ENCODE peak calls at places on chromosomes 4 and X, in seven cellular contexts. One of them, this sample, is unnamed.

GRCh38 chr4:88738714-88739366 is 41.2 kb upstream of the NAP1L5 start:
- DNase-seq in astrocyte of the spinal cord: no peak
- DNase-seq in neural crest cell: no peak
- DNase-seq in HepG2: no peak
- DNase-seq in uterus: no peak
- DNase-seq in A673: no peak
- DNase-seq in dorsolateral prefrontal cortex: no peak
- DNase-seq in this sample: no peak

GRCh38 chr4:845233-845835 is 19.4 kb upstream of the CPLX1 start:
- DNase-seq in dorsolateral prefrontal cortex: no peak
- DNase-seq in uterus: no peak
- DNase-seq in neural crest cell: no peak
- DNase-seq in A673: no peak
- DNase-seq in astrocyte of the spinal cord: peak; percentile 16
- DNase-seq in HepG2: no peak
- DNase-seq in this sample: no peak

GRCh38 chrX:34877451-34877850 is 65.1 kb upstream of the FAM47B start:
- DNase-seq in uterus: no peak
- DNase-seq in HepG2: no peak
- DNase-seq in A673: no peak
- DNase-seq in neural crest cell: no peak
- DNase-seq in astrocyte of the spinal cord: peak; percentile 36
- DNase-seq in dorsolateral prefrontal cortex: no peak
- DNase-seq in this sample: no peak

GRCh38 chrX:52261125-52261462 is 76.4 kb downstream of the MAGED4 start:
- DNase-seq in astrocyte of the spinal cord: no peak
- DNase-seq in uterus: no peak
- DNase-seq in dorsolateral prefrontal cortex: no peak
- DNase-seq in HepG2: no peak
- DNase-seq in A673: no peak
- DNase-seq in neural crest cell: no peak
- DNase-seq in this sample: no peak

GRCh38 chrX:39819921-39820849 is 277.6 kb downstream of the BCOR start:
- DNase-seq in dorsolateral prefrontal cortex: peak; percentile 26
- DNase-seq in neural crest cell: no peak
- DNase-seq in HepG2: no peak
- DNase-seq in A673: peak; percentile 21
- DNase-seq in uterus: no peak
- DNase-seq in astrocyte of the spinal cord: no peak
- DNase-seq in this sample: no peak

GRCh38 chr4:186808635-186809018 is 85.0 kb upstream of the FAT1 start:
- DNase-seq in HepG2: no peak
- DNase-seq in neural crest cell: no peak
- DNase-seq in A673: no peak
- DNase-seq in dorsolateral prefrontal cortex: no peak
- DNase-seq in uterus: peak; percentile 61
- DNase-seq in astrocyte of the spinal cord: peak; percentile 78
- DNase-seq in this sample: no peak

GRCh38 chrX:114841051-114841450 is 176.4 kb downstream of the IL13RA2 start:
- DNase-seq in astrocyte of the spinal cord: peak; percentile 3
- DNase-seq in neural crest cell: no peak
- DNase-seq in dorsolateral prefrontal cortex: no peak
- DNase-seq in HepG2: no peak
- DNase-seq in uterus: no peak
- DNase-seq in A673: no peak
- DNase-seq in this sample: no peak

GRCh38 chr4:81747242-81747930 is 275.7 kb upstream of the RASGEF1B start:
- DNase-seq in neural crest cell: no peak
- DNase-seq in astrocyte of the spinal cord: no peak
- DNase-seq in A673: no peak
- DNase-seq in HepG2: no peak
- DNase-seq in dorsolateral prefrontal cortex: no peak
- DNase-seq in uterus: no peak
- DNase-seq in this sample: no peak

GRCh38 chrX:11759172-11759460 is 1.1 kb downstream of the MSL3 start:
- DNase-seq in astrocyte of the spinal cord: no peak
- DNase-seq in uterus: no peak
- DNase-seq in dorsolateral prefrontal cortex: no peak
- DNase-seq in A673: no peak
- DNase-seq in neural crest cell: no peak
- DNase-seq in HepG2: no peak
- DNase-seq in this sample: no peak

GRCh38 chrX:153561337-153561736 is 37.6 kb downstream of the CCNQ start:
- DNase-seq in HepG2: no peak
- DNase-seq in A673: no peak
- DNase-seq in dorsolateral prefrontal cortex: no peak
- DNase-seq in uterus: no peak
- DNase-seq in neural crest cell: no peak
- DNase-seq in astrocyte of the spinal cord: no peak
- DNase-seq in this sample: no peak

DNA sequence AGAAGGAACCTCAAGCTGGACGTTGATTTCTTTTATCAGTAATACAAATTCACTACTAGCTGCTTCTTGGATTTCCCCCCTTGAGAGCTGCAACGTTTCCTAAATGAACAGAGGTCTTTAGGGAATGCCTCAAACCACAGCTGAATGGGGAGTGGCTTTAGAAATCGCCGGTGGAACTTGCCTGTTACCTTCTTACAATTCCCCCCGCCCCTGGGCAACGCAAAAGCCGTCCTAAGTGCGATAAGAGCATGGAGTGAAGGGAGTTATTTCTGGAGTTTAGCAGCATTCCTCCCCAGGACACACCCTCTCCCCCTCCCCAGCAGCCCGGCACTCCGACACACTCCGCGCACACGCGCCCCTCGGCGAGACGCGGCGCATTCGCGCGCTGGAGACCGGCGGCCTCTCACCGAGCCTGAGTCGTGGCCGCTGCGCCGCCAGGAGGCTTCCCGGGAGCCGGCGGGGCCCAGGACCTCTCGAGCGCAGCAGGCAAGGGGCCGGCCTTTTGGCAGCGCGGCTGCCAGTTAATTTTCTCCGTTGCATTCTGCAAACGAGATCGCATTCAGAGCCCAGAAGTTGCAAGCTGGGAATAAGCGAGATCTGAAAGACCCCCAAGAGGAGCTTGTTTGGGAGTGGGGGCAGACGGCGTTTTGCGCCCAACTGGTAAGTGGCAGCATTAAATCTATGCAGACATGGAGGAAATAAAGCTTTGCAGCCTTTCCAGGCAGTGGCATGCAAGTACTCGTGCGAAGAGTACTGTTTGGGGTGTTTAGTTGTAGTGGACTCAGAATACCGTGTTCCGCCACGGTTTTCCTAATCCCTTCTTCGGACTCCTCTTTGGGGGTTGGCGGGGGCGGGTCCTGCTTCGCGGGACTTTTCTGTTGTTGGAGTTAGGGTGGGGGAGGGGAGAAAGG is 134.6 kb downstream of the PALLD start:
- DNase-seq in astrocyte of the spinal cord: peak; percentile 90
- DNase-seq in HepG2: no peak
- DNase-seq in dorsolateral prefrontal cortex: no peak
- DNase-seq in A673: peak; percentile 87
- DNase-seq in neural crest cell: peak; percentile 69
- DNase-seq in uterus: peak; percentile 76
- DNase-seq in this sample: peak; percentile 87
- TF ChIP-seq CTCF in astrocyte of the spinal cord: peak; percentile 38
- TF ChIP-seq CTCF in HepG2: peak; percentile 36
- TF ChIP-seq CTCF in dorsolateral prefrontal cortex: no peak
- TF ChIP-seq CTCF in A673: peak; percentile 56
- TF ChIP-seq CTCF in neural crest cell: peak; percentile 63
- TF ChIP-seq CTCF in uterus: peak; percentile 66
- TF ChIP-seq CTCF in this sample: peak; percentile 34

GRCh38 chr4:69116645-69117321 is 20.5 kb downstream of the UGT2B7 start:
- DNase-seq in neural crest cell: no peak
- DNase-seq in dorsolateral prefrontal cortex: no peak
- DNase-seq in uterus: no peak
- DNase-seq in A673: no peak
- DNase-seq in HepG2: no peak
- DNase-seq in astrocyte of the spinal cord: no peak
- DNase-seq in this sample: no peak
- TF ChIP-seq CTCF in neural crest cell: no peak
- TF ChIP-seq CTCF in dorsolateral prefrontal cortex: no peak
- TF ChIP-seq CTCF in uterus: no peak
- TF ChIP-seq CTCF in A673: no peak
- TF ChIP-seq CTCF in HepG2: no peak
- TF ChIP-seq CTCF in astrocyte of the spinal cord: no peak
- TF ChIP-seq CTCF in this sample: no peak

DNA sequence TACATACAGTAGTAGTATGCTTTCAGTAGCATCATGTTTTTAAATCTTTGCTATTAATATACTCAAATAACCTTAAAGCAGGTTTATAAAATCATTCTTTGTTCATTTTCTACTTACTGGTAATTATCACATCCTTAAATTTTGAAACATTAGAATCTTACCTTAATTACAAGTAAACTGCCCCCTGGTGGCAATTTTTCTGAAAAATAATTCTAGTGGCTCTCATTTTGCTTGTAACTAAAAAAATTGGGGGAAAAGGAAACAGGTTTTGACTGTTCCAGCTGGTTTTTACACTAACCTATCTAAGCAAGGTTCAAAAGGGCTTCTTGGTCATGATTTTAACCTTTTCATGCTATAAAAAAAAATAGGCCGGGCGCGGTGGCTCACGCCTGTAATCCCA is 18.5 kb upstream of the DCAF4L1 start:
- DNase-seq in A673: peak; percentile 41
- DNase-seq in uterus: no peak
- DNase-seq in astrocyte of the spinal cord: peak; percentile 30
- DNase-seq in neural crest cell: no peak
- DNase-seq in HepG2: peak; percentile 37
- DNase-seq in dorsolateral prefrontal cortex: no peak
- DNase-seq in this sample: no peak
- TF ChIP-seq CTCF in A673: peak; percentile 59
- TF ChIP-seq CTCF in uterus: no peak
- TF ChIP-seq CTCF in astrocyte of the spinal cord: peak; percentile 53
- TF ChIP-seq CTCF in neural crest cell: peak; percentile 63
- TF ChIP-seq CTCF in HepG2: no peak
- TF ChIP-seq CTCF in dorsolateral prefrontal cortex: peak; percentile 33
- TF ChIP-seq CTCF in this sample: peak; percentile 65

GRCh38 chr4:150078996-150079581 is 844 bp downstream of the DCLK2 start:
- DNase-seq in astrocyte of the spinal cord: peak; percentile 43
- DNase-seq in neural crest cell: peak; percentile 35
- DNase-seq in dorsolateral prefrontal cortex: peak; percentile 31
- DNase-seq in HepG2: no peak
- DNase-seq in uterus: peak; percentile 37
- DNase-seq in A673: peak; percentile 60
- DNase-seq in this sample: peak; percentile 65
- TF ChIP-seq CTCF in astrocyte of the spinal cord: no peak
- TF ChIP-seq CTCF in neural crest cell: peak; percentile 39
- TF ChIP-seq CTCF in dorsolateral prefrontal cortex: no peak
- TF ChIP-seq CTCF in HepG2: no peak
- TF ChIP-seq CTCF in uterus: no peak
- TF ChIP-seq CTCF in A673: no peak
- TF ChIP-seq CTCF in this sample: no peak

DNA sequence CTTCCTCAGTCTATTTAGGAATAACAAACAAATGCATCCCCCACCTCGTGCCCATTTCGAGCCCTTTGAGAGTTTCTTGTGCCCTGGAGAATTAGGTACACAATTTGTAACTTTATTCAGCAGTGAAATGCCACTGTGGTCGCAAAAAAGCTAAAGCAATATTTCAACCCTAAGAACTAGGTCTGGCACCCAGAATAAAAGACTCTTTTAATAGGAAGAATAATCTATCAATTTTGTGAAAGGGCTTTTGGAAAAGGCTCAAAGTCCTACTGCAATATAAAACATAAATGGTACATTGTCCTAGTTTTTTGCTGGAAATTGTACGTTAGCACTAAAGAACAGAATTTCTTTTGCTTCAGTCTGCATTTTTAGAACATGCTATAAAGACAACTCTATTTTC is 304.6 kb upstream of the TENM3 start:
- DNase-seq in A673: no peak
- DNase-seq in uterus: no peak
- DNase-seq in HepG2: no peak
- DNase-seq in neural crest cell: no peak
- DNase-seq in dorsolateral prefrontal cortex: no peak
- DNase-seq in astrocyte of the spinal cord: no peak
- DNase-seq in this sample: no peak
- TF ChIP-seq CTCF in A673: no peak
- TF ChIP-seq CTCF in uterus: no peak
- TF ChIP-seq CTCF in HepG2: no peak
- TF ChIP-seq CTCF in neural crest cell: no peak
- TF ChIP-seq CTCF in dorsolateral prefrontal cortex: no peak
- TF ChIP-seq CTCF in astrocyte of the spinal cord: no peak
- TF ChIP-seq CTCF in this sample: no peak

DNA sequence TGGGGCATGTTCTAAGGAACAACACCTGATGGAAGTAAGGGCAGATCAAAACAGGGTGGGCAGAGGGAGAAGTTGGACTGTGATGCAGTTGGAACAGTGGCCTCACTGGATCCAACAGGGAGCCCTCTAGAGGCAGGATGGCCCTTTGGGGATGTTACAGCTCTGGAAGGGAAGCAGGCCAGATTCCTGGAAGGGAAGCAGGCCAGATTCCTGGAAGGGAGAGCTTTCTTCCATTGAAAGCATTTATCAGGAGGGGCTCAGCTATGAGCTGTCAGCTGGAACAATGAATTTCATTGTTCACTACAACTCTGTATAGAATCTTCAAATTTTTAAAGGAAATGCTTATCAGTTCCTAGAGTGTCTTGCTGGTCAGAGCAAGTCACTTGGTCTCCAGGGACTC is 17.7 kb downstream of the IL15 start:
- DNase-seq in uterus: peak; percentile 18
- DNase-seq in dorsolateral prefrontal cortex: no peak
- DNase-seq in neural crest cell: peak; percentile 16
- DNase-seq in A673: peak; percentile 44
- DNase-seq in astrocyte of the spinal cord: peak; percentile 25
- DNase-seq in HepG2: no peak
- DNase-seq in this sample: no peak
- TF ChIP-seq CTCF in uterus: no peak
- TF ChIP-seq CTCF in dorsolateral prefrontal cortex: peak; percentile 36
- TF ChIP-seq CTCF in neural crest cell: peak; percentile 42
- TF ChIP-seq CTCF in A673: peak; percentile 62
- TF ChIP-seq CTCF in astrocyte of the spinal cord: peak; percentile 54
- TF ChIP-seq CTCF in HepG2: peak; percentile 64
- TF ChIP-seq CTCF in this sample: no peak

GRCh38 chr4:152401424-152401823 is 134.5 kb downstream of the FBXW7 start:
- DNase-seq in astrocyte of the spinal cord: no peak
- DNase-seq in dorsolateral prefrontal cortex: no peak
- DNase-seq in HepG2: no peak
- DNase-seq in A673: no peak
- DNase-seq in neural crest cell: no peak
- DNase-seq in uterus: no peak
- DNase-seq in this sample: no peak
- TF ChIP-seq CTCF in astrocyte of the spinal cord: no peak
- TF ChIP-seq CTCF in dorsolateral prefrontal cortex: no peak
- TF ChIP-seq CTCF in HepG2: no peak
- TF ChIP-seq CTCF in A673: no peak
- TF ChIP-seq CTCF in neural crest cell: peak; percentile 13
- TF ChIP-seq CTCF in uterus: no peak
- TF ChIP-seq CTCF in this sample: no peak

GRCh38 chrX:28550331-28550872 is 36.8 kb upstream of the IL1RAPL1 start:
- DNase-seq in A673: no peak
- DNase-seq in HepG2: no peak
- DNase-seq in dorsolateral prefrontal cortex: no peak
- DNase-seq in neural crest cell: no peak
- DNase-seq in astrocyte of the spinal cord: no peak
- DNase-seq in uterus: no peak
- DNase-seq in this sample: no peak
- TF ChIP-seq CTCF in A673: peak; percentile 26
- TF ChIP-seq CTCF in HepG2: no peak
- TF ChIP-seq CTCF in dorsolateral prefrontal cortex: no peak
- TF ChIP-seq CTCF in neural crest cell: peak; percentile 39
- TF ChIP-seq CTCF in astrocyte of the spinal cord: no peak
- TF ChIP-seq CTCF in uterus: no peak
- TF ChIP-seq CTCF in this sample: no peak